ENCODE peak calls at places on chromosome 10, in seven cellular contexts. K is psoas muscle, S is colonic mucosa, D is HFF-Myc, O is stromal cell of bone marrow, F is kidney epithelial cell, U is ovary. T is an unnamed sample.

GRCh38 chr10:131323880-131324279 is 12.4 kb upstream of the TCERG1L start:
- DNase-seq in K (no peak), S (no peak), D (no peak), O (no peak), F (no peak), U (no peak), T (no peak)

GRCh38 chr10:31620236-31621151 is 301.5 kb downstream of the ZEB1 start:
- DNase-seq in K (peak), S (peak), D (peak), O (peak), F (no peak), U (no peak), T (no peak)

GRCh38 chr10:27619329-27619728 is 115.2 kb downstream of the RAB18 start:
- DNase-seq in K (no peak), S (no peak), D (no peak), O (no peak), F (no peak), U (no peak), T (no peak)

GRCh38 chr10:43574035-43574892 is at the start of gene ZNF239:
- DNase-seq in K (peak), S (peak), D (peak), O (peak), F (peak), U (peak), T (no peak)

GRCh38 chr10:79242620-79243152 is 104.6 kb upstream of the PPIF start:
- DNase-seq in K (peak), S (no peak), D (no peak), O (peak), F (no peak), U (peak), T (no peak)

GRCh38 chr10:71216751-71217265 is 4.4 kb downstream of the UNC5B start:
- DNase-seq in K (no peak), S (no peak), D (no peak), O (no peak), F (no peak), U (no peak), T (no peak)

GRCh38 chr10:93296151-93296550 is 186.0 kb downstream of the MYOF start:
- DNase-seq in K (no peak), S (no peak), D (no peak), O (no peak), F (no peak), U (no peak), T (no peak)

GRCh38 chr10:3412071-3412582 is 239.5 kb upstream of the PITRM1 start:
- DNase-seq in K (no peak), S (no peak), D (no peak), O (no peak), F (no peak), U (no peak), T (no peak)

GRCh38 chr10:23453465-23453864 is 14.6 kb downstream of the OTUD1 start:
- DNase-seq in K (no peak), S (no peak), D (no peak), O (no peak), F (no peak), U (no peak), T (no peak)

GRCh38 chr10:46530249-46531186 is 25.9 kb downstream of the GPRIN2 start:
- DNase-seq in K (peak), S (no peak), D (peak), O (peak), F (no peak), U (no peak), T (no peak)

GRCh38 chr10:48604039-48604407 is 850 bp downstream of the ARHGAP22 start:
- DNase-seq in K (no peak), S (no peak), D (no peak), O (no peak), F (no peak), U (no peak), T (no peak)

GRCh38 chr10:71629131-71629530 is 90.4 kb downstream of the C10orf105 start:
- DNase-seq in K (no peak), S (no peak), D (no peak), O (no peak), F (no peak), U (no peak), T (no peak)

GRCh38 chr10:68900427-68901105 is 549 bp upstream of the DDX50 start:
- DNase-seq in K (peak), S (no peak), D (peak), O (no peak), F (peak), U (no peak), T (no peak)

GRCh38 chr10:73780301-73780700 is 1.5 kb upstream of the CHCHD1 start:
- DNase-seq in K (no peak), S (no peak), D (no peak), O (no peak), F (no peak), U (no peak), T (no peak)

GRCh38 chr10:29186221-29186620 is 102.6 kb upstream of the LYZL1 start:
- DNase-seq in K (no peak), S (no peak), D (no peak), O (no peak), F (no peak), U (no peak), T (no peak)

GRCh38 chr10:62562101-62562500 is 187.9 kb downstream of the ZNF365 start:
- DNase-seq in K (no peak), S (no peak), D (no peak), O (no peak), F (no peak), U (no peak), T (no peak)

GRCh38 chr10:61970182-61971015 is 68.9 kb downstream of the ARID5B start:
- DNase-seq in K (no peak), S (no peak), D (no peak), O (no peak), F (no peak), U (no peak), T (no peak)

GRCh38 chr10:33143160-33143728 is 185.2 kb upstream of the ITGB1 start:
- DNase-seq in K (no peak), S (no peak), D (no peak), O (peak), F (no peak), U (no peak), T (no peak)

GRCh38 chr10:33136781-33137180 is 178.8 kb upstream of the ITGB1 start:
- DNase-seq in K (no peak), S (no peak), D (no peak), O (no peak), F (peak), U (no peak), T (no peak)

GRCh38 chr10:61465807-61466425 is 12.7 kb upstream of the TMEM26 start:
- DNase-seq in K (no peak), S (no peak), D (no peak), O (no peak), F (no peak), U (no peak), T (no peak)

GRCh38 chr10:71076473-71077142 is 135.8 kb upstream of the UNC5B start:
- DNase-seq in K (no peak), S (no peak), D (no peak), O (no peak), F (no peak), U (no peak), T (no peak)

GRCh38 chr10:72297281-72297967 is 23.7 kb downstream of the DDIT4 start:
- DNase-seq in K (peak), S (peak), D (peak), O (peak), F (no peak), U (peak), T (no peak)

GRCh38 chr10:58971806-58972491 is 204.5 kb upstream of the PHYHIPL start:
- DNase-seq in K (no peak), S (no peak), D (no peak), O (no peak), F (no peak), U (no peak), T (no peak)

GRCh38 chr10:14447112-14447839 is 116.6 kb upstream of the FRMD4A start:
- DNase-seq in K (no peak), S (no peak), D (no peak), O (no peak), F (no peak), U (no peak), T (no peak)

GRCh38 chr10:7953447-7953846 is 101.0 kb upstream of the GATA3 start:
- DNase-seq in K (no peak), S (no peak), D (no peak), O (no peak), F (no peak), U (no peak), T (no peak)

GRCh38 chr10:119928411-119928810 is 35.9 kb downstream of the SEC23IP start:
- DNase-seq in K (no peak), S (no peak), D (no peak), O (no peak), F (no peak), U (no peak), T (no peak)

GRCh38 chr10:100433253-100434240 is 29.3 kb upstream of the WNT8B start:
- DNase-seq in K (peak), S (peak), D (peak), O (peak), F (peak), U (peak), T (peak)

GRCh38 chr10:61454541-61454940 is 1.4 kb upstream of the TMEM26 start:
- DNase-seq in K (no peak), S (no peak), D (no peak), O (no peak), F (no peak), U (no peak), T (no peak)

GRCh38 chr10:52488606-52489485 is 174.8 kb downstream of the DKK1 start:
- DNase-seq in K (no peak), S (no peak), D (peak), O (peak), F (no peak), U (no peak), T (peak)